ENCODE peak calls at places on chromosome 1, in nine cellular contexts. T is astrocyte; X is left ventricle myocardium inferior; Q is PC-3; Y is brain microvascular endothelial cell; Z is CD8-positive, alpha-beta T cell; D is IMR-90; C is substantia nigra; H is kidney. P is an unnamed sample.

GRCh38 chr1:115620453-115620852 is 21.3 kb upstream of the VANGL1 start:
- DNase-seq in Y (no peak), Q (no peak), T (no peak), Z (no peak), D (no peak), C (no peak), H (no peak), X (no peak), P (no peak)

GRCh38 chr1:112501810-112502641 is 6.7 kb upstream of the WNT2B start:
- DNase-seq in Z (peak), T (peak), X (peak), C (peak), D (peak), H (peak), Y (peak), Q (peak), P (peak)

GRCh38 chr1:54490361-54491248 is 57.4 kb upstream of the ACOT11 start:
- DNase-seq in Q (no peak), H (peak), D (no peak), T (no peak), Y (no peak), C (no peak), X (peak), Z (no peak), P (no peak)

GRCh38 chr1:64127297-64127696 is 76.1 kb upstream of the UBE2U start:
- DNase-seq in Q (no peak), T (no peak), X (no peak), C (no peak), Z (no peak), H (no peak), Y (no peak), D (no peak), P (no peak)

GRCh38 chr1:157384252-157384651 is 168.1 kb downstream of the FCRL5 start:
- DNase-seq in H (no peak), D (no peak), Q (no peak), Y (no peak), Z (no peak), C (no peak), T (no peak), X (no peak), P (no peak)

GRCh38 chr1:169109561-169110134 is 3.2 kb downstream of the ATP1B1 start:
- DNase-seq in X (peak), C (no peak), Z (no peak), D (peak), T (peak), Q (peak), H (peak), Y (peak), P (no peak)

GRCh38 chr1:205013683-205014367 is 29.2 kb upstream of the CNTN2 start:
- DNase-seq in C (peak), T (peak), Q (peak), H (no peak), Z (no peak), D (no peak), Y (no peak), X (peak), P (no peak)

GRCh38 chr1:212980123-212980800 is 29.9 kb downstream of the VASH2 start:
- DNase-seq in D (peak), X (peak), Z (no peak), Q (no peak), Y (peak), H (no peak), T (peak), C (no peak), P (no peak)

GRCh38 chr1:202281316-202282016 is 60.3 kb downstream of the UBE2T start:
- DNase-seq in D (peak), T (peak), X (no peak), Y (peak), Q (peak), H (no peak), C (no peak), Z (no peak), P (no peak)

GRCh38 chr1:79554620-79555160 is 548.2 kb upstream of the ADGRL4 start:
- DNase-seq in Y (no peak), T (peak), Q (peak), Z (no peak), H (no peak), X (no peak), D (peak), C (no peak), P (no peak)

GRCh38 chr1:163442214-163442765 is 120.5 kb downstream of the NUF2 start:
- DNase-seq in X (no peak), Y (no peak), Q (no peak), C (no peak), Z (no peak), T (no peak), H (no peak), D (no peak), P (no peak)

GRCh38 chr1:50047916-50048694 is 24.4 kb upstream of the AGBL4 start:
- DNase-seq in C (no peak), Y (no peak), Z (no peak), Q (no peak), X (no peak), T (no peak), H (peak), D (no peak), P (no peak)
- H3K27ac ChIP-seq in C (no peak), Y (no peak), Z (no peak), Q (no peak), X (no peak), T (no peak), H (no peak), D (no peak), P (no peak)

GRCh38 chr1:203380395-203381150 is 29.7 kb upstream of the FMOD start:
- DNase-seq in H (no peak), C (no peak), Y (no peak), X (no peak), Z (no peak), T (no peak), D (no peak), Q (no peak), P (no peak)
- H3K27ac ChIP-seq in H (no peak), C (no peak), Y (no peak), X (peak), Z (no peak), T (no peak), D (no peak), Q (no peak), P (no peak)

GRCh38 chr1:228141871-228142615 is 2.0 kb downstream of the GUK1 start:
- DNase-seq in Q (peak), C (no peak), X (no peak), D (peak), Z (peak), H (peak), Y (no peak), T (peak), P (no peak)

GRCh38 chr1:228144213-228145049 is 4.4 kb downstream of the GUK1 start:
- DNase-seq in D (no peak), H (peak), X (no peak), T (no peak), Q (no peak), C (no peak), Z (no peak), Y (no peak), P (no peak)

GRCh38 chr1:228143480-228144212 is 3.6 kb downstream of the GUK1 start:
- DNase-seq in Q (no peak), C (no peak), Y (no peak), T (no peak), Z (no peak), X (no peak), H (peak), D (no peak), P (no peak)

GRCh38 chr1:228141082-228141870 is 1.2 kb downstream of the GUK1 start:
- DNase-seq in Q (peak), X (peak), C (no peak), D (peak), Y (no peak), T (no peak), Z (no peak), H (peak), P (peak)

GRCh38 chr1:228142616-228143203 is 2.6 kb downstream of the GUK1 start:
- DNase-seq in D (no peak), C (no peak), T (no peak), Q (no peak), Y (no peak), H (no peak), X (no peak), Z (no peak), P (no peak)
- H3K27ac ChIP-seq in D (no peak), C (peak), T (no peak), Q (no peak), Y (no peak), H (no peak), X (peak), Z (peak), P (peak)

DNA sequence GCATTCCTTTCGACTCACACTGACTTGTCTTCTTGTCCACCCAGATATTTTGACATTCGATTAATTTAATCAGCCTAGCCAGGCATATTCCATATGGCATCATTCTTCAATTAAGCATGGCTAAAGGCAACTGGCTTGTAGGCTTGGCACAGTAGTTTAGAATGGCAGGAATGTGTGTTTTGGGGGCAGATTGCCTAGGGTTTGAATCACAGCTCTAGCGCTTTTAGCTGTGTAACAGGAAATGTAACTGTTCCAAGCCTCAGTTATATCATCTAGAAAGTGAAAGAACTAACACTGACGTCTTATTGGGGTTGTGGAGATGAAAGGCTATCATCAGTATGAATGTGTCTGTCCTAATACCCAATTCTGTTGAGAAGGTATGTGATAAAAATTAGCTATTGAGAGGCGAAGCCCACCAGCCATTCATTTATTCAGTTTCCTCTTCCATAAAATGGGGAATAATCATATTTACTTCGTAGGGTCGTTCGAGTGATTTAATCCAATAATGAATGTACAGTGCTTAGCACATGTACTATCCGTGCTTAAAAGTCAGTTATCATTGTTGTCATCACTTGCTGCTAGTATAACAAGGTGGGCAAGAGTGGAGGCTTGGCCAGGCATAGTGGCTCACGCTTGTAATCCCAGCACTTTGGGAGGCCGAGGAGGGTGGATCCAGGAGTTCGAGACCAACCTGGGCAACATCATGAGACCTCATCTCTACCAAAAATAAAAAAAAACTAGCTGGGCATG is 41.6 kb upstream of the GRHL3 start:
- DNase-seq in Z (no peak), Y (peak), D (peak), Q (peak), C (no peak), T (peak), X (no peak), H (no peak), P (no peak)
- H3K27ac ChIP-seq in Z (no peak), Y (no peak), D (no peak), Q (peak), C (no peak), T (no peak), X (no peak), H (no peak), P (no peak)

GRCh38 chr1:111452581-111452980 is 3.3 kb downstream of the ATP5PB start:
- DNase-seq in Z (no peak), X (no peak), D (no peak), H (no peak), C (no peak), Q (no peak), Y (no peak), T (no peak), P (no peak)

GRCh38 chr1:111450185-111450584 is 921 bp downstream of the ATP5PB start:
- DNase-seq in Y (no peak), C (no peak), Z (no peak), H (no peak), Q (no peak), T (no peak), X (no peak), D (no peak), P (no peak)

GRCh38 chr1:111455642-111456031 is 6.4 kb downstream of the ATP5PB start:
- DNase-seq in Z (no peak), X (no peak), Y (no peak), C (no peak), D (no peak), T (no peak), H (no peak), Q (no peak), P (no peak)

GRCh38 chr1:111454859-111455641 is 5.8 kb downstream of the ATP5PB start:
- DNase-seq in X (no peak), D (peak), Y (no peak), T (no peak), Z (no peak), C (no peak), H (no peak), Q (no peak), P (no peak)

GRCh38 chr1:111453706-111454105 is 4.4 kb downstream of the ATP5PB start:
- DNase-seq in T (no peak), Q (no peak), Z (no peak), Y (no peak), C (no peak), H (no peak), D (no peak), X (no peak), P (no peak)
- H3K27ac ChIP-seq in T (no peak), Q (no peak), Z (no peak), Y (no peak), C (no peak), H (no peak), D (no peak), X (no peak), P (no peak)

DNA sequence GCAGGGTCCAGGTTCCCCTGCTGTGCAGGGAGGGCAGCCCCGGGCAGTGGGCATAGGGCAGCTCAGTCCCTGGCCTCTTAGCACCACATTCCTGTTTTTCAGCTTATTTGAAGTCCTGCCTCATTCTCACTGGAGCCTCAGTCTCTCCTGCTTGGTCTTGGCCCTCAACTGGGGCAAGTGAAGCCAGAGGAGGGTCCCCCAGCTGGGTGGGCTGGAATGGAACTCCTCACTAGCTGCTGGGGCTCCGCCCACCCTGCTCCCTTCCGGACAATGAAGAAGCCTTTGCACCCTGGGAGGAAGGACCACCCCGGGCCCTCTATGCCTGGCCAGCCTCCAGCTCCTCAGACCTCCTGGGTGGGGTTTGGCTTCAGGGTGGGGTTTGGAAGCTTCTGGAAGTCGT is 32.8 kb upstream of the LHX4 start:
- DNase-seq in D (no peak), C (no peak), Z (no peak), H (no peak), T (no peak), X (no peak), Y (no peak), Q (no peak), P (no peak)
- H3K27ac ChIP-seq in D (no peak), C (no peak), Z (no peak), H (no peak), T (no peak), X (no peak), Y (no peak), Q (no peak), P (no peak)

GRCh38 chr1:20381045-20381641 is 90.5 kb downstream of the VWA5B1 start:
- DNase-seq in Y (no peak), Q (no peak), Z (no peak), C (no peak), T (no peak), D (no peak), H (no peak), X (no peak), P (no peak)

GRCh38 chr1:20380616-20381035 is 90.0 kb downstream of the VWA5B1 start:
- DNase-seq in Z (no peak), T (peak), Y (peak), H (no peak), C (no peak), X (no peak), Q (peak), D (peak), P (no peak)

GRCh38 chr1:20380175-20380574 is 89.5 kb downstream of the VWA5B1 start:
- DNase-seq in C (no peak), T (no peak), Y (no peak), Z (no peak), D (no peak), X (no peak), H (no peak), Q (no peak), P (no peak)

GRCh38 chr1:20383631-20384030 is 93.0 kb downstream of the VWA5B1 start:
- DNase-seq in Q (no peak), D (no peak), T (no peak), Z (no peak), C (no peak), H (no peak), Y (no peak), X (no peak), P (no peak)

DNA sequence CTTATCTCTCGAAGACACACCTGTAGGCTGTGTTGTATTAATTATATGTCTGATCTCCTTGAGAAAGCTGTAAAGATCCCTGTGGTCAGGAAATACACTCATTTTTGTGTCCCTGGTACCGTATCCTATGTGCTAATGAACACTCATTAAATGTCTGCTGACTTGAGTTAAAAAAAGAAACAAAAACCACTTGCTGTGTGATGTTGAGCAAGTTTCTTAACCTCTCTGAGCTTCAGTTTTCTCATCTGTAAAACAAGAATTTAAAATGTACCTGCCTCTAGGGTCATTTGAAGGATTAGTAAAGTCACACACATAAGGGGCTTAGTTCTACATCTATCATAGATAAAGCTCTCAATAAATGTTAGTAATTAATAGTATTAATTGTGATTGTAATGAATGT is 91.3 kb downstream of the VWA5B1 start:
- DNase-seq in H (no peak), C (no peak), T (no peak), D (no peak), Q (no peak), Z (no peak), X (no peak), Y (no peak), P (no peak)
- H3K27ac ChIP-seq in H (no peak), C (no peak), T (no peak), D (no peak), Q (no peak), Z (no peak), X (no peak), Y (no peak), P (no peak)

DNA sequence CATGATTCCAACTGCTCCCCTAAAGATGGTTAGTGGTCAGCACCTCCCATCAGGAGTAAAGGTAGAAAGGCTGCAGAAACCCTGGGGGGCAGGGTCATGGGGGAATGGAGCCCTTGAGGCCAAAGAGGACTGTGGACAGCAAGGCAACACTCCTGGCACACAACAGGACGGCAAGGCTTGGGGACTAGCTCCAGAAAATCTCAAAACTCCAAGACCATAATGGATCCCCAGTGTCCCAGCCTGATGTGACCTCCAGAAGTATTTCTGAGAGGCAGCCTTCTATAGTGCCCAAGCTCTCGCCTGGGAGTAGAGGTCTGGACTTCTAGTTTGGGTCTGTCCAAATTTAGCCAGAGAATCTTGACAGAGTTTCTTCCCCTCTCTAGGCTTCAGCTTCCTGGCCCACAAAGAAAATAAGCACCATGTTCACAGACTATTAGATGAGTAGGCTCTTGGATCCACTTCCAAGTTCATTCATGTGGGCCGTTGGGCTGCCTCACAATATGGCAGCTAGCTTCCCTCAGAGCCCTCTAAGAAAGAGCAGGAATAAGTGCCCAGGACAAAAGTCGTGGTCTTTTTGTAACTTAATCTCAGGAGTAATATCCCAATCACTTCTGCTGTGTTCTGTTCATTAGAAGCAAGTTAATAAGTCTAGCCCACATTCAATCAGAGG is 6.9 kb downstream of the CD2 start:
- DNase-seq in Z (no peak), Q (no peak), D (no peak), H (no peak), C (no peak), Y (no peak), X (no peak), T (no peak), P (no peak)
- H3K27ac ChIP-seq in Z (no peak), Q (no peak), D (no peak), H (no peak), C (no peak), Y (no peak), X (no peak), T (no peak), P (no peak)